ENCODE peak calls at places on chromosomes 3 and 15, in eight cellular contexts. One of them, this sample, is unnamed. For H3K36me3, the result is how much of the 10 kb centered on the place peaks cover.

GRCh38 chr3:134352031-134352671 is 22.1 kb downstream of the AMOTL2 start:
- DNase-seq in lower lobe of right lung: no peak
- DNase-seq in kidney: no peak
- DNase-seq in IMR-90: no peak
- DNase-seq in upper lobe of left lung: peak
- DNase-seq in Panc1: no peak
- DNase-seq in heart right ventricle: no peak
- DNase-seq in CD8-positive, alpha-beta T cell: no peak
- DNase-seq in this sample: no peak

GRCh38 chr15:45456212-45457106 is 66.1 kb downstream of the SLC30A4 start:
- DNase-seq in lower lobe of right lung: peak
- DNase-seq in kidney: peak
- DNase-seq in IMR-90: peak
- DNase-seq in upper lobe of left lung: peak
- DNase-seq in Panc1: peak
- DNase-seq in heart right ventricle: no peak
- DNase-seq in CD8-positive, alpha-beta T cell: no peak
- DNase-seq in this sample: peak

GRCh38 chr3:21290557-21290956 is 460.5 kb downstream of the ZNF385D start:
- DNase-seq in lower lobe of right lung: no peak
- DNase-seq in kidney: no peak
- DNase-seq in IMR-90: no peak
- DNase-seq in upper lobe of left lung: no peak
- DNase-seq in Panc1: no peak
- DNase-seq in heart right ventricle: no peak
- DNase-seq in CD8-positive, alpha-beta T cell: no peak
- DNase-seq in this sample: no peak

GRCh38 chr3:178275793-178276192 is 260.4 kb upstream of the KCNMB2 start:
- DNase-seq in lower lobe of right lung: no peak
- DNase-seq in kidney: no peak
- DNase-seq in IMR-90: no peak
- DNase-seq in upper lobe of left lung: no peak
- DNase-seq in Panc1: no peak
- DNase-seq in heart right ventricle: no peak
- DNase-seq in CD8-positive, alpha-beta T cell: no peak
- DNase-seq in this sample: no peak

GRCh38 chr3:136385457-136385856 is 135.3 kb downstream of the PCCB start:
- DNase-seq in lower lobe of right lung: no peak
- DNase-seq in kidney: no peak
- DNase-seq in IMR-90: no peak
- DNase-seq in upper lobe of left lung: no peak
- DNase-seq in Panc1: no peak
- DNase-seq in heart right ventricle: no peak
- DNase-seq in CD8-positive, alpha-beta T cell: no peak
- DNase-seq in this sample: no peak

GRCh38 chr3:58334013-58334321 is 1.3 kb downstream of the PXK start:
- DNase-seq in lower lobe of right lung: no peak
- DNase-seq in kidney: no peak
- DNase-seq in IMR-90: no peak
- DNase-seq in upper lobe of left lung: no peak
- DNase-seq in Panc1: no peak
- DNase-seq in heart right ventricle: no peak
- DNase-seq in CD8-positive, alpha-beta T cell: no peak
- DNase-seq in this sample: no peak

GRCh38 chr3:46893146-46893748 is 15.7 kb downstream of the PTH1R start:
- DNase-seq in lower lobe of right lung: peak
- DNase-seq in kidney: peak
- DNase-seq in IMR-90: no peak
- DNase-seq in upper lobe of left lung: no peak
- DNase-seq in Panc1: no peak
- DNase-seq in heart right ventricle: no peak
- DNase-seq in CD8-positive, alpha-beta T cell: no peak
- DNase-seq in this sample: no peak

GRCh38 chr3:184785856-184786255 is 26.1 kb upstream of the VPS8 start:
- DNase-seq in lower lobe of right lung: no peak
- DNase-seq in kidney: no peak
- DNase-seq in IMR-90: no peak
- DNase-seq in upper lobe of left lung: no peak
- DNase-seq in Panc1: no peak
- DNase-seq in heart right ventricle: no peak
- DNase-seq in CD8-positive, alpha-beta T cell: no peak
- DNase-seq in this sample: no peak

GRCh38 chr3:14150491-14151230 is 25.8 kb downstream of the TMEM43 start:
- DNase-seq in lower lobe of right lung: no peak
- DNase-seq in kidney: no peak
- DNase-seq in IMR-90: peak
- DNase-seq in upper lobe of left lung: no peak
- DNase-seq in Panc1: no peak
- DNase-seq in heart right ventricle: no peak
- DNase-seq in CD8-positive, alpha-beta T cell: peak
- DNase-seq in this sample: no peak
- H3K36me3 ChIP-seq in lower lobe of right lung: half or more
- H3K36me3 ChIP-seq in kidney: half or more
- H3K36me3 ChIP-seq in IMR-90: half or more
- H3K36me3 ChIP-seq in upper lobe of left lung: half or more
- H3K36me3 ChIP-seq in Panc1: under half
- H3K36me3 ChIP-seq in heart right ventricle: under half
- H3K36me3 ChIP-seq in CD8-positive, alpha-beta T cell: under half
- H3K36me3 ChIP-seq in this sample: half or more

DNA sequence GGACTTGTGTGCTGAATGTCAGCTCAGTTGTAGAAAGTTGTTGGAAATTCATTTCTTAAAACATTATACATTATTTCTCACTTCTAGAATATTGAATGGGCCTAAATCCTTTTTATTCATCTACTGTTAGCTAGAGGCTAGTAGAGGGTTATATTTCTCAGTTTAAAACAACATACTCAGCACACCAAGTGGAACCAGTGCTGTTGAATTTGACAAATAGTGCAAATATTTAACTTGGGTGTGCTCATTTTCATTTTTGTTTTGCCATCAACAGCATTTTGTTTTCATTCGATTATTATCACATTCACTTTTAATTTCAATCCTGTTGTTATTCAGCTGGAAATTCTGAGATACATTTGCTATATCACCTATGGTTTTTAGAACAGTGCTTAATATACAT is 269.4 kb upstream of the PEX5L start:
- DNase-seq in lower lobe of right lung: no peak
- DNase-seq in kidney: no peak
- DNase-seq in IMR-90: no peak
- DNase-seq in upper lobe of left lung: no peak
- DNase-seq in Panc1: no peak
- DNase-seq in heart right ventricle: no peak
- DNase-seq in CD8-positive, alpha-beta T cell: no peak
- DNase-seq in this sample: no peak
- H3K4me3 ChIP-seq in lower lobe of right lung: no peak
- H3K4me3 ChIP-seq in kidney: no peak
- H3K4me3 ChIP-seq in IMR-90: no peak
- H3K4me3 ChIP-seq in upper lobe of left lung: no peak
- H3K4me3 ChIP-seq in Panc1: no peak
- H3K4me3 ChIP-seq in heart right ventricle: no peak
- H3K4me3 ChIP-seq in CD8-positive, alpha-beta T cell: no peak
- H3K4me3 ChIP-seq in this sample: no peak

DNA sequence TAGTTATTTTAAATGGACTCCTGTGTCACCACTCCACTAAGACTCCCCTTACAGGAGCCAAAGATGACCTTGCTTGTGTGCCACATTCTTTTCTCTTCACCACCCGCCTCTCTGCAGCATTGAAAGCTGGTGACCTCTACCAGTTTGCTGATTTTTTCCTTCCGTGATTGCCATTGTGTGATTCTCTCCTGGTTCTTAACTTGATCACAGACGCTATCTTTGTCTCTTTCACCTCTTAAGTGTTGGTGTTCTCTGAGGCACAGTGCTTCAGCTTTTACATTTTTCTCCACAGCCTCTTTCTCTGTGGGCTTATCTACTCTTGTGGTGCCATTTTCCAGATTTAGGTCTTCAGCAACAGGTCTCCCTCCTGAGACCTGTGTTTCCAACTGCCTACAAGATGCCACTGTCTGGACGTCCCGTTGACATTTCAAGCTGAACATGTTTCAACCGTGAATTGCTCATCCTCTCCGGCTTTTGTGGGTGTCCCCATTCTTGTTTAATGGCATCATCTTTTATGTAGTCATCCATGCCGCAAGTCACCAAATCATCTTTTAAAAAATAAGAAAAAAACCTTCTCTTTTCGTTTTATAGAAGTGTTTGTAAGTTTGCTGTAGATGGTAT is 26.5 kb downstream of the IQGAP1 start:
- DNase-seq in lower lobe of right lung: no peak
- DNase-seq in kidney: no peak
- DNase-seq in IMR-90: peak
- DNase-seq in upper lobe of left lung: no peak
- DNase-seq in Panc1: no peak
- DNase-seq in heart right ventricle: no peak
- DNase-seq in CD8-positive, alpha-beta T cell: no peak
- DNase-seq in this sample: no peak
- H3K27ac ChIP-seq in lower lobe of right lung: peak
- H3K27ac ChIP-seq in kidney: no peak
- H3K27ac ChIP-seq in IMR-90: peak
- H3K27ac ChIP-seq in upper lobe of left lung: peak
- H3K27ac ChIP-seq in Panc1: peak
- H3K27ac ChIP-seq in heart right ventricle: no peak
- H3K27ac ChIP-seq in CD8-positive, alpha-beta T cell: no peak
- H3K27ac ChIP-seq in this sample: peak

GRCh38 chr15:43067717-43068461 is 37.9 kb downstream of the UBR1 start:
- DNase-seq in lower lobe of right lung: no peak
- DNase-seq in kidney: no peak
- DNase-seq in IMR-90: peak
- DNase-seq in upper lobe of left lung: no peak
- DNase-seq in Panc1: no peak
- DNase-seq in heart right ventricle: no peak
- DNase-seq in CD8-positive, alpha-beta T cell: no peak
- DNase-seq in this sample: no peak

GRCh38 chr15:43071451-43071850 is 34.4 kb downstream of the UBR1 start:
- DNase-seq in lower lobe of right lung: no peak
- DNase-seq in kidney: no peak
- DNase-seq in IMR-90: no peak
- DNase-seq in upper lobe of left lung: no peak
- DNase-seq in Panc1: no peak
- DNase-seq in heart right ventricle: no peak
- DNase-seq in CD8-positive, alpha-beta T cell: no peak
- DNase-seq in this sample: no peak

GRCh38 chr15:43070893-43071292 is 34.9 kb downstream of the UBR1 start:
- DNase-seq in lower lobe of right lung: no peak
- DNase-seq in kidney: no peak
- DNase-seq in IMR-90: no peak
- DNase-seq in upper lobe of left lung: no peak
- DNase-seq in Panc1: no peak
- DNase-seq in heart right ventricle: no peak
- DNase-seq in CD8-positive, alpha-beta T cell: no peak
- DNase-seq in this sample: no peak

DNA sequence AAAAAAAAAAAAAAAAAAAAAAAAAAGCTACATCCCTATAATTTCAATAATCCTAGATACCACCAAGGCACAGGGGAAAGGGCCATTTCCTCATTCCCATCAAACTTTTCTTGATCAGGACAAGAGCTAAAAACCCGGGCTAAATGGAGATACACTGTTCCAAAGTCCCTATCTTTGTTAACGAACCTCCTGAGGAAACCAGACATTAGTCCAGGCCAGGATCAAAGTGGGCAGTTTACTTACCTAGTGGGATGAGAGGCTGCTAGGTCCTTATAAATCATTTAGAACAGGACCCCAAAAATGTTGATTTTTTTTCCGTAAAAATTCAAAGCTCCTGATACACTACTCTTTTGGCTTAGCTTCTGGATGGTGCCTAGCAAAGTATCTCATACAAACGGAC is 35.6 kb downstream of the UBR1 start:
- DNase-seq in lower lobe of right lung: no peak
- DNase-seq in kidney: no peak
- DNase-seq in IMR-90: no peak
- DNase-seq in upper lobe of left lung: no peak
- DNase-seq in Panc1: no peak
- DNase-seq in heart right ventricle: no peak
- DNase-seq in CD8-positive, alpha-beta T cell: no peak
- DNase-seq in this sample: no peak
- H3K36me3 ChIP-seq in lower lobe of right lung: half or more
- H3K36me3 ChIP-seq in kidney: under half
- H3K36me3 ChIP-seq in IMR-90: under half
- H3K36me3 ChIP-seq in upper lobe of left lung: half or more
- H3K36me3 ChIP-seq in Panc1: under half
- H3K36me3 ChIP-seq in heart right ventricle: under half
- H3K36me3 ChIP-seq in CD8-positive, alpha-beta T cell: under half
- H3K36me3 ChIP-seq in this sample: under half

DNA sequence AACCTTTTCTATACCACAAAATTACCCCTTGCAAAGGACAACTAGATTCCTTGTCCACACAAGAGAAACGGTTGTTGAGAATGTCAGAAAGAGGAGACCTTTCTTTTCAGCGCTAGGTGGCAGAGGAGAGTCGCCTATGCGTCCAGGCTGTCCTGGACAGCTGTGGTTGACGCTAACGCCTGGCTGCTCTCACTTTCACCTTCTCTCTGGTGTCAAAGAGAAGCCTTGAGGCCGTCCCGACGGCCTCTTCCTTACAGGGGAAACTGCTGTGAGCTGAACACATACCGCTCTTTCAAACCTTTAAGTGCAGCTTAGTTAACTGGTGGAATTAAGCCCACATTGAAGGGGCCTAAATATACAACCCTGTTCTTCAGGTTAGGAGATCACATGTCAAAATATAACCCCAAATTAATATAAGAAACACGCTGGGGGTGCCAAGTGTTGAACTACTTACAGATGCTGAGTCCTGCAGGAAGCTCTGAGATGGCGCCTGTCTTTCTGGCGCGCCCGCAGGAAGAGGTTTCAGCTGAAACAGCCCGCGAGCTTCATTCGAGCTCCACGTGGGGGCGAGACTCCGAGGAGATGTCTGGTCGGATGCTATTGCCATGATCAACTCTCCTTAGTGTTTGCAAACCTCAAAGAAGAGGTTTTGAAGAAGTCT is 26.1 kb upstream of the KBTBD8 start:
- DNase-seq in lower lobe of right lung: peak
- DNase-seq in kidney: peak
- DNase-seq in IMR-90: peak
- DNase-seq in upper lobe of left lung: peak
- DNase-seq in Panc1: peak
- DNase-seq in heart right ventricle: peak
- DNase-seq in CD8-positive, alpha-beta T cell: peak
- DNase-seq in this sample: peak
- H3K4me3 ChIP-seq in lower lobe of right lung: peak
- H3K4me3 ChIP-seq in kidney: peak
- H3K4me3 ChIP-seq in IMR-90: peak
- H3K4me3 ChIP-seq in upper lobe of left lung: peak
- H3K4me3 ChIP-seq in Panc1: peak
- H3K4me3 ChIP-seq in heart right ventricle: no peak
- H3K4me3 ChIP-seq in CD8-positive, alpha-beta T cell: peak
- H3K4me3 ChIP-seq in this sample: peak

This sample was measured in stomach.